ENCODE peak calls at places on chromosomes 7 and 10, in six cellular contexts. U, Z, M, A, O and D are unnamed samples.

GRCh38 chr10:8275911-8276310 is 221.4 kb downstream of the GATA3 start:
- DNase-seq in U (no peak), Z (no peak), M (no peak), A (no peak), O (no peak), D (no peak)

GRCh38 chr7:43135129-43135528 is 22.7 kb downstream of the HECW1 start:
- DNase-seq in U (no peak), Z (no peak), M (no peak), A (no peak), O (no peak), D (no peak)

GRCh38 chr7:142813699-142814098 is 41.2 kb upstream of the EPHB6 start:
- DNase-seq in U (no peak), Z (no peak), M (no peak), A (no peak), O (no peak), D (no peak)

GRCh38 chr10:77290528-77291155 is 347.0 kb downstream of the KCNMA1 start:
- DNase-seq in U (no peak), Z (no peak), M (no peak), A (no peak), O (no peak), D (no peak)

GRCh38 chr10:48214701-48215100 is 59.8 kb downstream of the FRMPD2 start:
- DNase-seq in U (no peak), Z (no peak), M (no peak), A (no peak), O (no peak), D (no peak)

GRCh38 chr10:132787253-132788179 is 1.6 kb upstream of the NKX6-2 start:
- DNase-seq in U (no peak), Z (no peak), M (no peak), A (peak), O (no peak), D (no peak)

GRCh38 chr10:86635402-86635801 is 18.9 kb upstream of the OPN4 start:
- DNase-seq in U (no peak), Z (no peak), M (no peak), A (no peak), O (no peak), D (no peak)

GRCh38 chr10:15439381-15439837 is 68.3 kb upstream of the FAM171A1 start:
- DNase-seq in U (no peak), Z (peak), M (no peak), A (no peak), O (peak), D (no peak)

GRCh38 chr7:75734586-75735047 is 4.1 kb downstream of the HIP1 start:
- DNase-seq in U (no peak), Z (peak), M (no peak), A (no peak), O (peak), D (no peak)

DNA sequence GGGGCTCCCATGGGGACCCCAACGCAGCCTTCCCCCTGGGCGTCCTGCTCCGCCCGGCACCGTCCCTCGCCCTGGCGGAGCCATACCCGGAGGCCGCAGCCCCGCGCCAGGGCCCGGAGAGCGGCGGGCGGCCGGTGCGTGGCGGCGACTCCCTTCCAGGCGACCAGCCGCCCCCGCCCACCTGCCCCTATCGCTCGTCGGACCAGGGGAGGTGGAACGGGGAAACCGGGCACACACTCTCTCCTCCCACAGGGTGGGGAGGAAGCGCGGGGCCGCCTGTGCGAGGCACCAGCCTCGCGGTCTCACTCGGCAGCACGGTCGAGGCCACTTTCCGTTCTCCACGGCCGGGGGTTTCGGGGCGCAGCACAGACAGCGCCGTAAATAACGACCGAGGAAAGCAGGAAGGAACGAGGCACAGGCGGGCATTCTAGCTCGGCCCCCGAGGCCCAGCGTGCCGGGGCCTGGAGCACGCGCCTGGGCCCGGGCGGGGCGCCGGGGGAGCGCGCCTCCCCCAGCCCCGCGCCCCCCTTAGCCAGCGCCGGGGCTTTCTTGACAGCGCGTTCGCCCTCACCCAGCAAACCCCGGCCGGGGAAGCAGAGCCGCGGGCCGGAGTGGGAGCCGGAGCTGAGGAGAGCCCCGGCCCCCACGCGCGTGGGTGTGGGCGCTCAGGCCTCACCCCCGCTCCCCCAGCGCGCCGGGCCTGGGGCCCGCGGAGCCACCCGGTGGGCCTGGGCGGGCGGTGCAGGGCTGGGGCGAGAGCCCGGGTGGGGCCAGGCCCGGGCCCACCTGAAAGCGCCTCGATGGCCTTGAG is 936 bp downstream of the IGF2BP3 start:
- DNase-seq in U (no peak), Z (no peak), M (no peak), A (peak), O (peak), D (no peak)
- TF ChIP-seq TAF1 in U (peak), Z (no peak), M (peak), A (peak), O (no peak), D (peak)

GRCh38 chr10:60797200-60797599 is 18.9 kb downstream of the CDK1 start:
- DNase-seq in U (no peak), Z (peak), M (no peak), A (no peak), O (no peak), D (no peak)
- TF ChIP-seq POLR2A in U (peak), Z (no peak), M (no peak), A (no peak), O (peak), D (no peak)

GRCh38 chr7:7263297-7264230 is 81.2 kb downstream of the C1GALT1 start:
- DNase-seq in U (no peak), Z (no peak), M (no peak), A (no peak), O (no peak), D (no peak)

GRCh38 chr7:7264306-7265040 is 82.1 kb downstream of the C1GALT1 start:
- DNase-seq in U (no peak), Z (no peak), M (no peak), A (no peak), O (no peak), D (no peak)

GRCh38 chr7:7265057-7265456 is 82.7 kb downstream of the C1GALT1 start:
- DNase-seq in U (no peak), Z (no peak), M (no peak), A (no peak), O (no peak), D (no peak)

GRCh38 chr7:7265676-7266075 is 83.3 kb downstream of the C1GALT1 start:
- DNase-seq in U (no peak), Z (no peak), M (no peak), A (no peak), O (no peak), D (no peak)

GRCh38 chr7:7266257-7266656 is 83.9 kb downstream of the C1GALT1 start:
- DNase-seq in U (no peak), Z (no peak), M (no peak), A (no peak), O (no peak), D (no peak)
- TF ChIP-seq TAF1 in U (no peak), Z (no peak), M (no peak), A (no peak), O (no peak), D (no peak)

DNA sequence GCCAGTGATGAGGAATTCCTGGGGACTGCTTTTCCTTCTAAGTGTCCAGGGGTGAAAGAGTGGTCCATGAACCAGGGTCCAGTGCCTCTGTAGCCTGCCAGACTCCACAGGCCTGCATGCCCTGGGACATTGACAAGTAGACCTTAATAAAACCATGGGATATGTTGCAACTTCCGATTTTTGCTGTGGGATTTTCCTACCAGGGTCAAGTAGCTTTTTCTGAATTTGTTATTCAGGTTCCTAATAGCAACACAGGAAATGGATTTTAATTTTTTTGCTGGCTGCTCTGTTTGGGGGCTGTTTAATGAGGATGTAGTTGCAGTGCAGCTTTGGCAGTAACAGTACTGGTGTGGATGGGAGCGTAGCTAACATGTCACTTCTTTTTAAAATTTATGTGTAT is 42.1 kb downstream of the WBP1L start:
- DNase-seq in U (no peak), Z (no peak), M (no peak), A (no peak), O (no peak), D (no peak)
- TF ChIP-seq POLR2A in U (no peak), Z (no peak), M (no peak), A (no peak), O (no peak), D (no peak)

GRCh38 chr10:22229756-22230330 is 12.0 kb upstream of the EBLN1 start:
- DNase-seq in U (no peak), Z (no peak), M (no peak), A (no peak), O (no peak), D (no peak)
- TF ChIP-seq TAF1 in U (no peak), Z (no peak), M (no peak), A (no peak), O (no peak), D (no peak)

DNA sequence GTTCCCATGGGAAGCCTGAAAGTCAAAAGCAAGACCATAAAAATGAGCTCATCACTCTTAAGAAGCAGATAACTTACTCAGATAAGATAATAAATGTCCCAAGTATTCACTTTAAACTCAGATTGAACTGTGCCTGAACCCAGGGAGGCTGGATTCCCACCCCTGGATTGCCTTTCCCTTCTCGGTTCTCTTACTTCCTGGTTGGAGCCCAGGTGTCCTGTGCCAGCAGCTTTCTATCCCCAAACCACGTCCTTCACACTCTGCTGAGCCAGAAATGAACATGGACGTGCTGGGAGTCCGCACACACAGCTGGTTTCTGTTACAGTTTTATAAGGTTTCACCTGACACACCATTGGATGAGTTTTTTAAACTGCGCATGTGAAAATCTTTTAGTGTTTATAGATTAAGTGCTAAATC is 636.2 kb upstream of the IGFBP3 start:
- DNase-seq in U (no peak), Z (no peak), M (no peak), A (no peak), O (no peak), D (no peak)
- TF ChIP-seq POLR2A in U (no peak), Z (no peak), M (no peak), A (no peak), O (no peak), D (no peak)

GRCh38 chr10:72316386-72316700 is 38.4 kb downstream of the DNAJB12 start:
- DNase-seq in U (no peak), Z (no peak), M (no peak), A (no peak), O (no peak), D (no peak)

GRCh38 chr10:72315054-72315453 is 39.7 kb downstream of the DNAJB12 start:
- DNase-seq in U (peak), Z (no peak), M (no peak), A (no peak), O (no peak), D (no peak)

GRCh38 chr10:72318383-72319262 is 36.1 kb downstream of the DNAJB12 start:
- DNase-seq in U (no peak), Z (no peak), M (no peak), A (no peak), O (no peak), D (no peak)

GRCh38 chr10:72315611-72316385 is 38.9 kb downstream of the DNAJB12 start:
- DNase-seq in U (no peak), Z (no peak), M (no peak), A (no peak), O (no peak), D (no peak)

GRCh38 chr10:72316748-72317435 is 37.8 kb downstream of the DNAJB12 start:
- DNase-seq in U (peak), Z (peak), M (no peak), A (no peak), O (peak), D (no peak)
- TF ChIP-seq TAF1 in U (no peak), Z (no peak), M (no peak), A (no peak), O (no peak), D (no peak)

GRCh38 chr10:69685802-69686585 is 55.9 kb downstream of the FAM241B start:
- DNase-seq in U (no peak), Z (no peak), M (no peak), A (no peak), O (no peak), D (no peak)

GRCh38 chr10:69685426-69685801 is 55.4 kb downstream of the FAM241B start:
- DNase-seq in U (no peak), Z (no peak), M (no peak), A (no peak), O (no peak), D (no peak)

GRCh38 chr10:69686866-69687265 is 56.8 kb downstream of the FAM241B start:
- DNase-seq in U (no peak), Z (no peak), M (no peak), A (no peak), O (no peak), D (no peak)

GRCh38 chr10:69684020-69684980 is 54.3 kb downstream of the FAM241B start:
- DNase-seq in U (no peak), Z (peak), M (no peak), A (no peak), O (no peak), D (no peak)

DNA sequence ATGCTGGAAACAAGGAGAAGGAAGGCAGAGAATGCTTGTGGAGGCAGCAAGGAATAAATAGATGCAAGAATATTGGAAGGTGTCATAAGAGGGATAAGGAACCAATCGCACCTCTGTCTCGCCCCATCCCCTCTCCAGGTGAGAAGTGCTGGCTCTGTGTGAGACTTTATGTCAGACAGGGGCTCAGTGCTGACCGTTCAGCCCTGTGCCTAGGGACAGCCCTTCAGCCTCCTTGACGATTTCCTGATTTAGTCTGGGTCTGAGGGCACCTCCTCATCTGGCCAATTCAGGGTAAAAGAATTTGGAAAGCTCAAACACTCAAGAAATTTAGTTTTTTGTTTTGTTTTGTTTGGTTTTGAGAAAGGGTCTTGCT is 54.9 kb downstream of the FAM241B start:
- DNase-seq in U (no peak), Z (no peak), M (no peak), A (no peak), O (no peak), D (no peak)
- TF ChIP-seq POLR2A in U (no peak), Z (no peak), M (no peak), A (no peak), O (no peak), D (no peak)

GRCh38 chr10:101848894-101849351 is 5.3 kb upstream of the KCNIP2 start:
- DNase-seq in U (no peak), Z (no peak), M (no peak), A (no peak), O (no peak), D (no peak)
- TF ChIP-seq TAF1 in U (no peak), Z (no peak), M (no peak), A (no peak), O (no peak), D (no peak)

GRCh38 chr7:105014725-105015630 is 973 bp downstream of the KMT2E start:
- DNase-seq in U (peak), Z (peak), M (no peak), A (peak), O (peak), D (no peak)

GRCh38 chr7:105013283-105013817 is 655 bp upstream of the KMT2E start:
- DNase-seq in U (peak), Z (peak), M (peak), A (peak), O (peak), D (peak)

GRCh38 chr7:105012503-105013282 is 1.3 kb upstream of the KMT2E start:
- DNase-seq in U (peak), Z (peak), M (peak), A (peak), O (peak), D (peak)

GRCh38 chr7:105015631-105015965 is 1.6 kb downstream of the KMT2E start:
- DNase-seq in U (no peak), Z (no peak), M (no peak), A (no peak), O (peak), D (no peak)

GRCh38 chr7:105013818-105014724 is at the start of gene KMT2E:
- DNase-seq in U (peak), Z (peak), M (peak), A (peak), O (peak), D (peak)
- TF ChIP-seq POLR2A in U (peak), Z (peak), M (peak), A (no peak), O (no peak), D (no peak)